ENCODE peak calls at places on chromosomes 4 and X, in eight cellular contexts. One of them, this sample, is unnamed.

GRCh38 chr4:183905593-183906485 is 732 bp downstream of the STOX2 start:
- DNase-seq in AML-193: no peak
- DNase-seq in astrocyte of the spinal cord: peak; percentile 31
- DNase-seq in upper lobe of right lung: peak; percentile 67
- DNase-seq in activated naive CD8-positive, alpha-beta T cell treated with anti-CD3 and anti-CD28 coated beads, Interleukin-2, amount 50 U/mL, for 24 hours: peak; percentile 3
- DNase-seq in GM23248: peak; percentile 32
- DNase-seq in A549: peak; percentile 18
- DNase-seq in MCF 10A: no peak
- DNase-seq in this sample: peak; percentile 50

GRCh38 chrX:71181558-71181909 is 36.9 kb downstream of the NLGN3 start:
- DNase-seq in AML-193: no peak
- DNase-seq in astrocyte of the spinal cord: no peak
- DNase-seq in upper lobe of right lung: no peak
- DNase-seq in activated naive CD8-positive, alpha-beta T cell treated with anti-CD3 and anti-CD28 coated beads, Interleukin-2, amount 50 U/mL, for 24 hours: peak; percentile 59
- DNase-seq in GM23248: peak; percentile 28
- DNase-seq in A549: no peak
- DNase-seq in MCF 10A: no peak
- DNase-seq in this sample: no peak

GRCh38 chrX:40411350-40412111 is 169.2 kb upstream of the ATP6AP2 start:
- DNase-seq in AML-193: peak; percentile 35
- DNase-seq in astrocyte of the spinal cord: no peak
- DNase-seq in upper lobe of right lung: no peak
- DNase-seq in activated naive CD8-positive, alpha-beta T cell treated with anti-CD3 and anti-CD28 coated beads, Interleukin-2, amount 50 U/mL, for 24 hours: no peak
- DNase-seq in GM23248: no peak
- DNase-seq in A549: no peak
- DNase-seq in MCF 10A: no peak
- DNase-seq in this sample: no peak

GRCh38 chr4:65623509-65623908 is 46.8 kb downstream of the EPHA5 start:
- DNase-seq in AML-193: no peak
- DNase-seq in astrocyte of the spinal cord: peak; percentile 83
- DNase-seq in upper lobe of right lung: no peak
- DNase-seq in activated naive CD8-positive, alpha-beta T cell treated with anti-CD3 and anti-CD28 coated beads, Interleukin-2, amount 50 U/mL, for 24 hours: no peak
- DNase-seq in GM23248: peak; percentile 81
- DNase-seq in A549: no peak
- DNase-seq in MCF 10A: peak; percentile 8
- DNase-seq in this sample: peak; percentile 80

GRCh38 chr4:170011921-170012628 is 14.1 kb downstream of the MFAP3L start:
- DNase-seq in AML-193: peak; percentile 32
- DNase-seq in astrocyte of the spinal cord: no peak
- DNase-seq in upper lobe of right lung: no peak
- DNase-seq in activated naive CD8-positive, alpha-beta T cell treated with anti-CD3 and anti-CD28 coated beads, Interleukin-2, amount 50 U/mL, for 24 hours: no peak
- DNase-seq in GM23248: no peak
- DNase-seq in A549: no peak
- DNase-seq in MCF 10A: no peak
- DNase-seq in this sample: no peak

GRCh38 chr4:3686746-3687145 is 79.4 kb upstream of the ADRA2C start:
- DNase-seq in AML-193: no peak
- DNase-seq in astrocyte of the spinal cord: no peak
- DNase-seq in upper lobe of right lung: no peak
- DNase-seq in activated naive CD8-positive, alpha-beta T cell treated with anti-CD3 and anti-CD28 coated beads, Interleukin-2, amount 50 U/mL, for 24 hours: no peak
- DNase-seq in GM23248: no peak
- DNase-seq in A549: no peak
- DNase-seq in MCF 10A: no peak
- DNase-seq in this sample: no peak

GRCh38 chr4:79673898-79674297 is 265.9 kb upstream of the GK2 start:
- DNase-seq in AML-193: no peak
- DNase-seq in astrocyte of the spinal cord: no peak
- DNase-seq in upper lobe of right lung: no peak
- DNase-seq in activated naive CD8-positive, alpha-beta T cell treated with anti-CD3 and anti-CD28 coated beads, Interleukin-2, amount 50 U/mL, for 24 hours: no peak
- DNase-seq in GM23248: no peak
- DNase-seq in A549: no peak
- DNase-seq in MCF 10A: no peak
- DNase-seq in this sample: no peak

GRCh38 chr4:140095694-140096482 is 58.1 kb downstream of the MAML3 start:
- DNase-seq in AML-193: peak; percentile 56
- DNase-seq in astrocyte of the spinal cord: peak; percentile 97
- DNase-seq in upper lobe of right lung: no peak
- DNase-seq in activated naive CD8-positive, alpha-beta T cell treated with anti-CD3 and anti-CD28 coated beads, Interleukin-2, amount 50 U/mL, for 24 hours: peak; percentile 68
- DNase-seq in GM23248: peak; percentile 92
- DNase-seq in A549: peak; percentile 67
- DNase-seq in MCF 10A: peak; percentile 65
- DNase-seq in this sample: peak; percentile 92

GRCh38 chrX:54248309-54248708 is 65.3 kb upstream of the FAM120C start:
- DNase-seq in AML-193: no peak
- DNase-seq in astrocyte of the spinal cord: peak; percentile 20
- DNase-seq in upper lobe of right lung: no peak
- DNase-seq in activated naive CD8-positive, alpha-beta T cell treated with anti-CD3 and anti-CD28 coated beads, Interleukin-2, amount 50 U/mL, for 24 hours: no peak
- DNase-seq in GM23248: peak; percentile 54
- DNase-seq in A549: peak; percentile 15
- DNase-seq in MCF 10A: peak; percentile 35
- DNase-seq in this sample: peak; percentile 60

GRCh38 chr4:48939785-48940184 is 33.2 kb upstream of the OCIAD2 start:
- DNase-seq in AML-193: no peak
- DNase-seq in astrocyte of the spinal cord: peak; percentile 94
- DNase-seq in upper lobe of right lung: no peak
- DNase-seq in activated naive CD8-positive, alpha-beta T cell treated with anti-CD3 and anti-CD28 coated beads, Interleukin-2, amount 50 U/mL, for 24 hours: no peak
- DNase-seq in GM23248: peak; percentile 83
- DNase-seq in A549: peak; percentile 8
- DNase-seq in MCF 10A: peak; percentile 95
- DNase-seq in this sample: peak; percentile 95

GRCh38 chrX:123184199-123184857 is at the start of gene GRIA3:
- DNase-seq in AML-193: no peak
- DNase-seq in astrocyte of the spinal cord: peak; percentile 36
- DNase-seq in upper lobe of right lung: no peak
- DNase-seq in activated naive CD8-positive, alpha-beta T cell treated with anti-CD3 and anti-CD28 coated beads, Interleukin-2, amount 50 U/mL, for 24 hours: no peak
- DNase-seq in GM23248: peak; percentile 62
- DNase-seq in A549: no peak
- DNase-seq in MCF 10A: no peak
- DNase-seq in this sample: peak; percentile 36

GRCh38 chr4:155704841-155705404 is 38.3 kb downstream of the GUCY1A1 start:
- DNase-seq in AML-193: no peak
- DNase-seq in astrocyte of the spinal cord: no peak
- DNase-seq in upper lobe of right lung: no peak
- DNase-seq in activated naive CD8-positive, alpha-beta T cell treated with anti-CD3 and anti-CD28 coated beads, Interleukin-2, amount 50 U/mL, for 24 hours: no peak
- DNase-seq in GM23248: no peak
- DNase-seq in A549: no peak
- DNase-seq in MCF 10A: no peak
- DNase-seq in this sample: no peak

GRCh38 chrX:13272426-13272825 is 47.4 kb downstream of the ATXN3L start:
- DNase-seq in AML-193: no peak
- DNase-seq in astrocyte of the spinal cord: no peak
- DNase-seq in upper lobe of right lung: no peak
- DNase-seq in activated naive CD8-positive, alpha-beta T cell treated with anti-CD3 and anti-CD28 coated beads, Interleukin-2, amount 50 U/mL, for 24 hours: no peak
- DNase-seq in GM23248: no peak
- DNase-seq in A549: no peak
- DNase-seq in MCF 10A: no peak
- DNase-seq in this sample: no peak

GRCh38 chrX:15738686-15739016 is 581 bp downstream of the CA5B start:
- DNase-seq in AML-193: no peak
- DNase-seq in astrocyte of the spinal cord: no peak
- DNase-seq in upper lobe of right lung: no peak
- DNase-seq in activated naive CD8-positive, alpha-beta T cell treated with anti-CD3 and anti-CD28 coated beads, Interleukin-2, amount 50 U/mL, for 24 hours: no peak
- DNase-seq in GM23248: no peak
- DNase-seq in A549: no peak
- DNase-seq in MCF 10A: no peak
- DNase-seq in this sample: peak; percentile 1

GRCh38 chrX:79364306-79364705 is 2.8 kb downstream of the ITM2A start:
- DNase-seq in AML-193: no peak
- DNase-seq in astrocyte of the spinal cord: no peak
- DNase-seq in upper lobe of right lung: no peak
- DNase-seq in activated naive CD8-positive, alpha-beta T cell treated with anti-CD3 and anti-CD28 coated beads, Interleukin-2, amount 50 U/mL, for 24 hours: no peak
- DNase-seq in GM23248: no peak
- DNase-seq in A549: no peak
- DNase-seq in MCF 10A: no peak
- DNase-seq in this sample: no peak

GRCh38 chrX:95382799-95383198 is 1301.8 kb upstream of the DIAPH2 start:
- DNase-seq in AML-193: no peak
- DNase-seq in astrocyte of the spinal cord: no peak
- DNase-seq in upper lobe of right lung: no peak
- DNase-seq in activated naive CD8-positive, alpha-beta T cell treated with anti-CD3 and anti-CD28 coated beads, Interleukin-2, amount 50 U/mL, for 24 hours: no peak
- DNase-seq in GM23248: no peak
- DNase-seq in A549: no peak
- DNase-seq in MCF 10A: peak; percentile 68
- DNase-seq in this sample: peak; percentile 86

GRCh38 chr4:185826381-185826780 is 14.4 kb upstream of the SORBS2 start:
- DNase-seq in AML-193: no peak
- DNase-seq in astrocyte of the spinal cord: no peak
- DNase-seq in upper lobe of right lung: no peak
- DNase-seq in activated naive CD8-positive, alpha-beta T cell treated with anti-CD3 and anti-CD28 coated beads, Interleukin-2, amount 50 U/mL, for 24 hours: no peak
- DNase-seq in GM23248: no peak
- DNase-seq in A549: no peak
- DNase-seq in MCF 10A: no peak
- DNase-seq in this sample: no peak

GRCh38 chrX:13194291-13195103 is 125.4 kb downstream of the ATXN3L start:
- DNase-seq in AML-193: no peak
- DNase-seq in astrocyte of the spinal cord: no peak
- DNase-seq in upper lobe of right lung: no peak
- DNase-seq in activated naive CD8-positive, alpha-beta T cell treated with anti-CD3 and anti-CD28 coated beads, Interleukin-2, amount 50 U/mL, for 24 hours: no peak
- DNase-seq in GM23248: no peak
- DNase-seq in A549: no peak
- DNase-seq in MCF 10A: no peak
- DNase-seq in this sample: peak; percentile 4

GRCh38 chrX:149006235-149006634 is 498.9 kb downstream of the IDS start:
- DNase-seq in AML-193: no peak
- DNase-seq in astrocyte of the spinal cord: no peak
- DNase-seq in upper lobe of right lung: no peak
- DNase-seq in activated naive CD8-positive, alpha-beta T cell treated with anti-CD3 and anti-CD28 coated beads, Interleukin-2, amount 50 U/mL, for 24 hours: no peak
- DNase-seq in GM23248: no peak
- DNase-seq in A549: no peak
- DNase-seq in MCF 10A: no peak
- DNase-seq in this sample: no peak

GRCh38 chr4:38230821-38231583 is 270.8 kb downstream of the PTTG2 start:
- DNase-seq in AML-193: no peak
- DNase-seq in astrocyte of the spinal cord: no peak
- DNase-seq in upper lobe of right lung: no peak
- DNase-seq in activated naive CD8-positive, alpha-beta T cell treated with anti-CD3 and anti-CD28 coated beads, Interleukin-2, amount 50 U/mL, for 24 hours: no peak
- DNase-seq in GM23248: no peak
- DNase-seq in A549: no peak
- DNase-seq in MCF 10A: no peak
- DNase-seq in this sample: no peak

GRCh38 chr4:85147481-85148076 is 181.1 kb upstream of the WDFY3 start:
- DNase-seq in AML-193: peak; percentile 53
- DNase-seq in astrocyte of the spinal cord: peak; percentile 73
- DNase-seq in upper lobe of right lung: no peak
- DNase-seq in activated naive CD8-positive, alpha-beta T cell treated with anti-CD3 and anti-CD28 coated beads, Interleukin-2, amount 50 U/mL, for 24 hours: no peak
- DNase-seq in GM23248: peak; percentile 78
- DNase-seq in A549: peak; percentile 13
- DNase-seq in MCF 10A: peak; percentile 74
- DNase-seq in this sample: peak; percentile 79

GRCh38 chrX:150731795-150732194 is 38.6 kb downstream of the MTMR1 start:
- DNase-seq in AML-193: no peak
- DNase-seq in astrocyte of the spinal cord: peak; percentile 87
- DNase-seq in upper lobe of right lung: no peak
- DNase-seq in activated naive CD8-positive, alpha-beta T cell treated with anti-CD3 and anti-CD28 coated beads, Interleukin-2, amount 50 U/mL, for 24 hours: peak; percentile 33
- DNase-seq in GM23248: peak; percentile 97
- DNase-seq in A549: no peak
- DNase-seq in MCF 10A: peak; percentile 93
- DNase-seq in this sample: peak; percentile 83

GRCh38 chr4:10083861-10084641 is 32.5 kb downstream of the WDR1 start:
- DNase-seq in AML-193: no peak
- DNase-seq in astrocyte of the spinal cord: no peak
- DNase-seq in upper lobe of right lung: peak; percentile 62
- DNase-seq in activated naive CD8-positive, alpha-beta T cell treated with anti-CD3 and anti-CD28 coated beads, Interleukin-2, amount 50 U/mL, for 24 hours: no peak
- DNase-seq in GM23248: no peak
- DNase-seq in A549: no peak
- DNase-seq in MCF 10A: no peak
- DNase-seq in this sample: no peak

GRCh38 chr4:130210871-130211270 is 1114.9 kb downstream of the C4orf33 start:
- DNase-seq in AML-193: no peak
- DNase-seq in astrocyte of the spinal cord: peak; percentile 86
- DNase-seq in upper lobe of right lung: no peak
- DNase-seq in activated naive CD8-positive, alpha-beta T cell treated with anti-CD3 and anti-CD28 coated beads, Interleukin-2, amount 50 U/mL, for 24 hours: no peak
- DNase-seq in GM23248: peak; percentile 21
- DNase-seq in A549: no peak
- DNase-seq in MCF 10A: peak; percentile 77
- DNase-seq in this sample: peak; percentile 70

GRCh38 chr4:99844048-99844447 is 27.4 kb downstream of the DAPP1 start:
- DNase-seq in AML-193: no peak
- DNase-seq in astrocyte of the spinal cord: no peak
- DNase-seq in upper lobe of right lung: no peak
- DNase-seq in activated naive CD8-positive, alpha-beta T cell treated with anti-CD3 and anti-CD28 coated beads, Interleukin-2, amount 50 U/mL, for 24 hours: no peak
- DNase-seq in GM23248: no peak
- DNase-seq in A549: no peak
- DNase-seq in MCF 10A: no peak
- DNase-seq in this sample: no peak

GRCh38 chr4:42150653-42151567 is 1.5 kb downstream of the BEND4 start:
- DNase-seq in AML-193: no peak
- DNase-seq in astrocyte of the spinal cord: no peak
- DNase-seq in upper lobe of right lung: no peak
- DNase-seq in activated naive CD8-positive, alpha-beta T cell treated with anti-CD3 and anti-CD28 coated beads, Interleukin-2, amount 50 U/mL, for 24 hours: no peak
- DNase-seq in GM23248: peak; percentile 4
- DNase-seq in A549: no peak
- DNase-seq in MCF 10A: no peak
- DNase-seq in this sample: no peak

GRCh38 chr4:84847978-84848377 is 118.5 kb downstream of the WDFY3 start:
- DNase-seq in AML-193: no peak
- DNase-seq in astrocyte of the spinal cord: no peak
- DNase-seq in upper lobe of right lung: no peak
- DNase-seq in activated naive CD8-positive, alpha-beta T cell treated with anti-CD3 and anti-CD28 coated beads, Interleukin-2, amount 50 U/mL, for 24 hours: no peak
- DNase-seq in GM23248: no peak
- DNase-seq in A549: no peak
- DNase-seq in MCF 10A: no peak
- DNase-seq in this sample: no peak

GRCh38 chr4:76993787-76994641 is 44.5 kb downstream of the SEPTIN11 start:
- DNase-seq in AML-193: no peak
- DNase-seq in astrocyte of the spinal cord: no peak
- DNase-seq in upper lobe of right lung: no peak
- DNase-seq in activated naive CD8-positive, alpha-beta T cell treated with anti-CD3 and anti-CD28 coated beads, Interleukin-2, amount 50 U/mL, for 24 hours: peak; percentile 27
- DNase-seq in GM23248: no peak
- DNase-seq in A549: no peak
- DNase-seq in MCF 10A: no peak
- DNase-seq in this sample: no peak

GRCh38 chr4:87011340-87012034 is 76.7 kb downstream of the AFF1 start:
- DNase-seq in AML-193: no peak
- DNase-seq in astrocyte of the spinal cord: peak; percentile 83
- DNase-seq in upper lobe of right lung: no peak
- DNase-seq in activated naive CD8-positive, alpha-beta T cell treated with anti-CD3 and anti-CD28 coated beads, Interleukin-2, amount 50 U/mL, for 24 hours: no peak
- DNase-seq in GM23248: peak; percentile 95
- DNase-seq in A549: peak; percentile 49
- DNase-seq in MCF 10A: peak; percentile 79
- DNase-seq in this sample: peak; percentile 92

GRCh38 chr4:152938237-152938969 is 2.3 kb downstream of the FHDC1 start:
- DNase-seq in AML-193: no peak
- DNase-seq in astrocyte of the spinal cord: no peak
- DNase-seq in upper lobe of right lung: no peak
- DNase-seq in activated naive CD8-positive, alpha-beta T cell treated with anti-CD3 and anti-CD28 coated beads, Interleukin-2, amount 50 U/mL, for 24 hours: no peak
- DNase-seq in GM23248: peak; percentile 46
- DNase-seq in A549: no peak
- DNase-seq in MCF 10A: no peak
- DNase-seq in this sample: no peak

GRCh38 chr4:55181606-55182005 is 56.2 kb upstream of the KDR start:
- DNase-seq in AML-193: no peak
- DNase-seq in astrocyte of the spinal cord: peak; percentile 66
- DNase-seq in upper lobe of right lung: no peak
- DNase-seq in activated naive CD8-positive, alpha-beta T cell treated with anti-CD3 and anti-CD28 coated beads, Interleukin-2, amount 50 U/mL, for 24 hours: no peak
- DNase-seq in GM23248: no peak
- DNase-seq in A549: no peak
- DNase-seq in MCF 10A: no peak
- DNase-seq in this sample: no peak

GRCh38 chr4:100786481-100786880 is 268.7 kb upstream of the EMCN start:
- DNase-seq in AML-193: no peak
- DNase-seq in astrocyte of the spinal cord: no peak
- DNase-seq in upper lobe of right lung: no peak
- DNase-seq in activated naive CD8-positive, alpha-beta T cell treated with anti-CD3 and anti-CD28 coated beads, Interleukin-2, amount 50 U/mL, for 24 hours: no peak
- DNase-seq in GM23248: no peak
- DNase-seq in A549: no peak
- DNase-seq in MCF 10A: no peak
- DNase-seq in this sample: no peak

GRCh38 chr4:101279377-101279871 is 67.9 kb downstream of the PPP3CA start:
- DNase-seq in AML-193: no peak
- DNase-seq in astrocyte of the spinal cord: peak; percentile 93
- DNase-seq in upper lobe of right lung: no peak
- DNase-seq in activated naive CD8-positive, alpha-beta T cell treated with anti-CD3 and anti-CD28 coated beads, Interleukin-2, amount 50 U/mL, for 24 hours: no peak
- DNase-seq in GM23248: peak; percentile 97
- DNase-seq in A549: no peak
- DNase-seq in MCF 10A: no peak
- DNase-seq in this sample: no peak

GRCh38 chrX:150763303-150763797 is 70.2 kb downstream of the MTMR1 start:
- DNase-seq in AML-193: no peak
- DNase-seq in astrocyte of the spinal cord: no peak
- DNase-seq in upper lobe of right lung: no peak
- DNase-seq in activated naive CD8-positive, alpha-beta T cell treated with anti-CD3 and anti-CD28 coated beads, Interleukin-2, amount 50 U/mL, for 24 hours: no peak
- DNase-seq in GM23248: no peak
- DNase-seq in A549: no peak
- DNase-seq in MCF 10A: no peak
- DNase-seq in this sample: no peak